ENCODE peak calls at places on chromosome 1, in seven cellular contexts. One of them, this sample, is unnamed.

GRCh38 chr1:226135059-226135651 is 51.4 kb downstream of the ACBD3 start:
- DNase-seq in suprapubic skin: no peak
- DNase-seq in Peyer's patch: peak; percentile 77
- DNase-seq in stomach: peak; percentile 88
- DNase-seq in esophagus muscularis mucosa: peak; percentile 90
- DNase-seq in H1: no peak
- DNase-seq in ovary: no peak
- DNase-seq in this sample: no peak

GRCh38 chr1:76330993-76331603 is 256.6 kb downstream of the ST6GALNAC3 start:
- DNase-seq in ovary: no peak
- DNase-seq in stomach: no peak
- DNase-seq in Peyer's patch: peak; percentile 78
- DNase-seq in H1: peak; percentile 38
- DNase-seq in esophagus muscularis mucosa: no peak
- DNase-seq in suprapubic skin: no peak
- DNase-seq in this sample: peak; percentile 68

GRCh38 chr1:5645929-5646328 is 346.3 kb downstream of the NPHP4 start:
- DNase-seq in ovary: no peak
- DNase-seq in suprapubic skin: no peak
- DNase-seq in esophagus muscularis mucosa: no peak
- DNase-seq in Peyer's patch: peak; percentile 22
- DNase-seq in H1: no peak
- DNase-seq in stomach: peak; percentile 1
- DNase-seq in this sample: no peak

GRCh38 chr1:107141491-107142369 is 891 bp downstream of the NTNG1 start:
- DNase-seq in stomach: no peak
- DNase-seq in ovary: no peak
- DNase-seq in esophagus muscularis mucosa: no peak
- DNase-seq in H1: no peak
- DNase-seq in suprapubic skin: no peak
- DNase-seq in Peyer's patch: no peak
- DNase-seq in this sample: peak; percentile 49

GRCh38 chr1:204493145-204493881 is 1.3 kb downstream of the PIK3C2B start:
- DNase-seq in ovary: peak; percentile 57
- DNase-seq in stomach: peak; percentile 91
- DNase-seq in suprapubic skin: peak; percentile 93
- DNase-seq in Peyer's patch: peak; percentile 87
- DNase-seq in esophagus muscularis mucosa: no peak
- DNase-seq in H1: no peak
- DNase-seq in this sample: no peak

GRCh38 chr1:36919491-36920145 is 114.7 kb downstream of the GRIK3 start:
- DNase-seq in H1: no peak
- DNase-seq in suprapubic skin: no peak
- DNase-seq in Peyer's patch: no peak
- DNase-seq in stomach: no peak
- DNase-seq in ovary: no peak
- DNase-seq in esophagus muscularis mucosa: no peak
- DNase-seq in this sample: no peak

GRCh38 chr1:952603-953002 is 6.5 kb downstream of the NOC2L start:
- DNase-seq in ovary: no peak
- DNase-seq in H1: no peak
- DNase-seq in suprapubic skin: no peak
- DNase-seq in stomach: no peak
- DNase-seq in esophagus muscularis mucosa: no peak
- DNase-seq in Peyer's patch: no peak
- DNase-seq in this sample: no peak

GRCh38 chr1:76013209-76013581 is 61.4 kb upstream of the ST6GALNAC3 start:
- DNase-seq in esophagus muscularis mucosa: no peak
- DNase-seq in ovary: no peak
- DNase-seq in H1: no peak
- DNase-seq in Peyer's patch: no peak
- DNase-seq in suprapubic skin: no peak
- DNase-seq in stomach: no peak
- DNase-seq in this sample: no peak

GRCh38 chr1:76254165-76255043 is 179.9 kb downstream of the ST6GALNAC3 start:
- DNase-seq in H1: no peak
- DNase-seq in stomach: no peak
- DNase-seq in suprapubic skin: no peak
- DNase-seq in ovary: no peak
- DNase-seq in esophagus muscularis mucosa: no peak
- DNase-seq in Peyer's patch: no peak
- DNase-seq in this sample: no peak

GRCh38 chr1:226097866-226098625 is 35.5 kb downstream of the H3-3A start:
- DNase-seq in ovary: no peak
- DNase-seq in H1: no peak
- DNase-seq in stomach: no peak
- DNase-seq in esophagus muscularis mucosa: no peak
- DNase-seq in suprapubic skin: no peak
- DNase-seq in Peyer's patch: no peak
- DNase-seq in this sample: no peak

GRCh38 chr1:58879464-58879863 is 95.6 kb upstream of the JUN start:
- DNase-seq in suprapubic skin: no peak
- DNase-seq in esophagus muscularis mucosa: no peak
- DNase-seq in ovary: no peak
- DNase-seq in Peyer's patch: no peak
- DNase-seq in stomach: no peak
- DNase-seq in H1: no peak
- DNase-seq in this sample: peak; percentile 5

GRCh38 chr1:108573183-108573582 is 13.3 kb downstream of the EEIG2 start:
- DNase-seq in ovary: no peak
- DNase-seq in esophagus muscularis mucosa: no peak
- DNase-seq in stomach: no peak
- DNase-seq in suprapubic skin: no peak
- DNase-seq in Peyer's patch: no peak
- DNase-seq in H1: no peak
- DNase-seq in this sample: no peak

GRCh38 chr1:154812911-154813816 is 56.9 kb downstream of the KCNN3 start:
- DNase-seq in H1: no peak
- DNase-seq in stomach: no peak
- DNase-seq in esophagus muscularis mucosa: no peak
- DNase-seq in suprapubic skin: no peak
- DNase-seq in Peyer's patch: no peak
- DNase-seq in ovary: peak; percentile 65
- DNase-seq in this sample: no peak

GRCh38 chr1:153430166-153430553 is 13.8 kb downstream of the S100A7A start:
- DNase-seq in Peyer's patch: no peak
- DNase-seq in ovary: no peak
- DNase-seq in esophagus muscularis mucosa: peak; percentile 84
- DNase-seq in H1: no peak
- DNase-seq in suprapubic skin: no peak
- DNase-seq in stomach: no peak
- DNase-seq in this sample: no peak

GRCh38 chr1:158003409-158003805 is 10.0 kb downstream of the KIRREL1 start:
- DNase-seq in ovary: no peak
- DNase-seq in H1: no peak
- DNase-seq in suprapubic skin: no peak
- DNase-seq in esophagus muscularis mucosa: no peak
- DNase-seq in stomach: no peak
- DNase-seq in Peyer's patch: no peak
- DNase-seq in this sample: no peak

GRCh38 chr1:221691320-221691719 is 50.6 kb downstream of the DUSP10 start:
- DNase-seq in esophagus muscularis mucosa: no peak
- DNase-seq in ovary: no peak
- DNase-seq in Peyer's patch: no peak
- DNase-seq in H1: no peak
- DNase-seq in suprapubic skin: no peak
- DNase-seq in stomach: no peak
- DNase-seq in this sample: no peak

GRCh38 chr1:201999625-202000238 is 10.7 kb upstream of the ELF3 start:
- DNase-seq in suprapubic skin: no peak
- DNase-seq in ovary: no peak
- DNase-seq in Peyer's patch: peak; percentile 64
- DNase-seq in esophagus muscularis mucosa: no peak
- DNase-seq in H1: no peak
- DNase-seq in stomach: peak; percentile 55
- DNase-seq in this sample: peak; percentile 66

GRCh38 chr1:156499194-156499702 is 1.3 kb downstream of the MEF2D start:
- DNase-seq in Peyer's patch: peak; percentile 46
- DNase-seq in stomach: peak; percentile 25
- DNase-seq in ovary: no peak
- DNase-seq in H1: no peak
- DNase-seq in suprapubic skin: no peak
- DNase-seq in esophagus muscularis mucosa: no peak
- DNase-seq in this sample: no peak

GRCh38 chr1:204599596-204599995 is 83.4 kb downstream of the MDM4 start:
- DNase-seq in Peyer's patch: no peak
- DNase-seq in esophagus muscularis mucosa: no peak
- DNase-seq in suprapubic skin: no peak
- DNase-seq in ovary: no peak
- DNase-seq in stomach: no peak
- DNase-seq in H1: no peak
- DNase-seq in this sample: no peak

GRCh38 chr1:66505671-66506392 is 28.1 kb upstream of the SGIP1 start:
- DNase-seq in stomach: no peak
- DNase-seq in H1: no peak
- DNase-seq in Peyer's patch: no peak
- DNase-seq in ovary: no peak
- DNase-seq in esophagus muscularis mucosa: no peak
- DNase-seq in suprapubic skin: no peak
- DNase-seq in this sample: no peak

DNA sequence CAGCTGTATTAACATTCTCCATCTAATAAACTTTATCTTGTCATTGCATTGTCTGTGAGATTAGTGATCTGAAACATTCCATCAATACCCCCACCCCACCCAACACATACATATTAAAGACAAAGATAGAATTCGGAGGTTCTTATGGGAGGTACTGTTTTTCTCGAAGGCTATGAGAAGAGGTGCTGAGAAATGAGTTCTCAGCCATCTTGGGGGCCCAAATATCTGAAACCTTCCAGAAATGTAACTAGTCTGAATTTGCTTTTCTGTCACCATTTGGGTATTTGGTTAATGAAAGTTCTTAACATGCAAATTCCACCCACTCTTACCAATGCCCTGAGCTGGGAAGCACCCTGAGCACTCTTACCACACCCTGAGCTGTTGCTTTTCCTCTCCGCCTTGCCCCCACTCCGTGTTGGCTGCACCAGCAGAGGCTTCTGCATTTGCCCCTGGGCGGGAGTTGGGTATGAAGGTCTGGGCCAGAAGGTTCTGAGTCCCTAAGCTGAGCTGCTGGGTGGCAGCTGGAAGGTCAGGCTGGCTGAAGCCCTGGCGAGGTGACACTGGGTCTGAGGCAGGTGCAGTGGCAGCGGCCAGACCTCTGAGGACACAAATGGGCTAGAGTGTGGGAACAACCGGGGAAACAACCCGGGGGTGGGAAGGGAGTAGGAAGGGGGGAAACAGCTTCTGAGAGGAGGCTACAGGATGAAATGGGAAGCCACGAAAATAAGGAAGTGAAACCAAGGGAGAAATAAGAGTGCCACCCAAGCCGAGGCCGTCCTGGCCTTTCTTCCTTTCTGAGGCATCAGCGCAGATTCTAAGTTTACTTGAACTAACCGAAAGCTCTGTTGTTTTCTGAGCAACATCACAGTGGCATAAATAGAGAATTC is 26.4 kb upstream of the IER5 start:
- DNase-seq in ovary: no peak
- DNase-seq in esophagus muscularis mucosa: no peak
- DNase-seq in H1: no peak
- DNase-seq in stomach: no peak
- DNase-seq in suprapubic skin: peak; percentile 66
- DNase-seq in Peyer's patch: peak; percentile 56
- DNase-seq in this sample: no peak
- TF ChIP-seq POLR2A in ovary: no peak
- TF ChIP-seq POLR2A in esophagus muscularis mucosa: no peak
- TF ChIP-seq POLR2A in H1: no peak
- TF ChIP-seq POLR2A in stomach: no peak
- TF ChIP-seq POLR2A in suprapubic skin: no peak
- TF ChIP-seq POLR2A in Peyer's patch: no peak
- TF ChIP-seq POLR2A in this sample: no peak

GRCh38 chr1:151157067-151157531 is 650 bp downstream of the TNFAIP8L2 start:
- DNase-seq in ovary: no peak
- DNase-seq in H1: no peak
- DNase-seq in suprapubic skin: no peak
- DNase-seq in esophagus muscularis mucosa: no peak
- DNase-seq in Peyer's patch: peak; percentile 84
- DNase-seq in stomach: no peak
- DNase-seq in this sample: no peak
- TF ChIP-seq POLR2A in ovary: no peak
- TF ChIP-seq POLR2A in H1: no peak
- TF ChIP-seq POLR2A in suprapubic skin: no peak
- TF ChIP-seq POLR2A in esophagus muscularis mucosa: no peak
- TF ChIP-seq POLR2A in Peyer's patch: no peak
- TF ChIP-seq POLR2A in stomach: no peak
- TF ChIP-seq POLR2A in this sample: no peak

GRCh38 chr1:2413495-2414296 is 1.3 kb upstream of the PEX10 start:
- DNase-seq in stomach: no peak
- DNase-seq in suprapubic skin: no peak
- DNase-seq in ovary: no peak
- DNase-seq in H1: no peak
- DNase-seq in Peyer's patch: peak; percentile 60
- DNase-seq in esophagus muscularis mucosa: no peak
- DNase-seq in this sample: peak; percentile 49

GRCh38 chr1:2412773-2413494 is 570 bp upstream of the PEX10 start:
- DNase-seq in H1: no peak
- DNase-seq in esophagus muscularis mucosa: peak; percentile 94
- DNase-seq in suprapubic skin: no peak
- DNase-seq in Peyer's patch: peak; percentile 58
- DNase-seq in stomach: no peak
- DNase-seq in ovary: no peak
- DNase-seq in this sample: peak; percentile 86

GRCh38 chr1:2414297-2414958 is 2.1 kb upstream of the PEX10 start:
- DNase-seq in Peyer's patch: peak; percentile 93
- DNase-seq in stomach: peak; percentile 79
- DNase-seq in suprapubic skin: peak; percentile 92
- DNase-seq in H1: no peak
- DNase-seq in esophagus muscularis mucosa: no peak
- DNase-seq in ovary: peak; percentile 82
- DNase-seq in this sample: peak; percentile 87

GRCh38 chr1:2411801-2412394 is 466 bp downstream of the PEX10 start:
- DNase-seq in esophagus muscularis mucosa: no peak
- DNase-seq in stomach: no peak
- DNase-seq in Peyer's patch: no peak
- DNase-seq in suprapubic skin: peak; percentile 81
- DNase-seq in ovary: no peak
- DNase-seq in H1: no peak
- DNase-seq in this sample: no peak

GRCh38 chr1:2412395-2412772 is at the start of gene PEX10:
- DNase-seq in Peyer's patch: peak; percentile 99
- DNase-seq in stomach: peak; percentile 99
- DNase-seq in esophagus muscularis mucosa: peak; percentile 99
- DNase-seq in ovary: peak; percentile 99
- DNase-seq in suprapubic skin: peak; percentile 98
- DNase-seq in H1: peak; percentile 81
- DNase-seq in this sample: peak; percentile 99
- TF ChIP-seq POLR2A in Peyer's patch: no peak
- TF ChIP-seq POLR2A in stomach: no peak
- TF ChIP-seq POLR2A in esophagus muscularis mucosa: no peak
- TF ChIP-seq POLR2A in ovary: peak; percentile 47
- TF ChIP-seq POLR2A in suprapubic skin: no peak
- TF ChIP-seq POLR2A in H1: no peak
- TF ChIP-seq POLR2A in this sample: peak; percentile 69

DNA sequence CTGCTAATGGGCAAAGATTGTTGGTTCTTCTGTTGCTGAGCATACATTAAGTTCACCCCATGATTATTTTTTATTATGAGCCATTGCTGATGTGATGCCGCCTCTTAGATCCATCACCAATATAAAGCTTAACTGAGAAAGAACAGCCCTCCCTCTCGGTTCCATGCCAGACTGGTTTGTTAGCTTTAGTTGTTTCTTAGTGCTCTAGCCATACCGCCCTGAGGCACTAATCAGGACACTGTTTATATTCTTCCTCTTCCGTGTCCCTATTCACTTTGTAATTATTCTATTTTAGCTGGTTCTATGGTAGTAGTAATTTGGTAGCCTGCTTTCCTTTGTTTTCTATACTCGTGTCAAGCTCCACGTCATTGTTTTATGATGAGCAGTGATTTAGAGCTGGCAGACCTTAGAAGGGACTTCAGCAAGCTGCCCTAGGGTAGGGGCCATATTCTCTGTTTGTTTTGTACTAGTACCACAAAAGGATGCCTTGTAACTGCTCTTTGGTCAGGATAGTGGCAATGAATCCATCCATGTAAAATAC is 27.3 kb upstream of the PDPN start:
- DNase-seq in esophagus muscularis mucosa: no peak
- DNase-seq in H1: no peak
- DNase-seq in suprapubic skin: no peak
- DNase-seq in ovary: no peak
- DNase-seq in Peyer's patch: no peak
- DNase-seq in stomach: no peak
- DNase-seq in this sample: no peak
- TF ChIP-seq POLR2A in esophagus muscularis mucosa: no peak
- TF ChIP-seq POLR2A in H1: no peak
- TF ChIP-seq POLR2A in suprapubic skin: no peak
- TF ChIP-seq POLR2A in ovary: no peak
- TF ChIP-seq POLR2A in Peyer's patch: no peak
- TF ChIP-seq POLR2A in stomach: no peak
- TF ChIP-seq POLR2A in this sample: no peak